ENCODE peak calls at places on chromosome 19, in five cellular contexts. J is mammary epithelial cell; E is brain microvascular endothelial cell; N is endothelial cell of umbilical vein; H is naive thymus-derived CD4-positive, alpha-beta T cell. B is an unnamed sample. For H3K27me3, the result is how much of the 10 kb centered on the place peaks cover.

GRCh38 chr19:55986487-55986886 is at the start of gene NLRP5:
- DNase-seq in H (no peak), N (no peak), E (no peak), J (no peak), B (no peak)

GRCh38 chr19:11418518-11419506 is at the start of gene RGL3:
- DNase-seq in E (no peak), H (no peak), J (no peak), N (no peak), B (no peak)

GRCh38 chr19:46206176-46206575 is 23.4 kb upstream of the IGFL1 start:
- DNase-seq in J (peak), H (no peak), N (no peak), E (no peak), B (no peak)

GRCh38 chr19:7855426-7856276 is 18.5 kb downstream of the PRR36 start:
- DNase-seq in H (no peak), E (no peak), N (no peak), J (no peak), B (no peak)

GRCh38 chr19:49057636-49058234 is at the start of gene CGB7:
- DNase-seq in N (peak), H (no peak), E (peak), J (peak), B (peak)

GRCh38 chr19:57664269-57665127 is 4.2 kb upstream of the ZSCAN4 start:
- DNase-seq in N (peak), E (peak), H (no peak), J (peak), B (peak)

GRCh38 chr19:15948223-15949058 is at the start of gene OR10H4:
- DNase-seq in E (no peak), H (no peak), N (no peak), J (no peak), B (no peak)

GRCh38 chr19:22945560-22945959 is 57.4 kb downstream of the ZNF728 start:
- DNase-seq in H (no peak), N (no peak), E (no peak), J (no peak), B (no peak)

GRCh38 chr19:3618144-3618810 is 8.3 kb downstream of the CACTIN start:
- DNase-seq in E (no peak), N (peak), H (peak), J (no peak), B (peak)

GRCh38 chr19:46625731-46626130 is 842 bp upstream of the PTGIR start:
- DNase-seq in H (no peak), E (no peak), J (no peak), N (no peak), B (no peak)

GRCh38 chr19:31913103-31913710 is 432.2 kb upstream of the ZNF507 start:
- DNase-seq in H (no peak), E (no peak), J (no peak), N (no peak), B (no peak)

GRCh38 chr19:38559428-38560401 is 58.0 kb downstream of the MAP4K1 start:
- DNase-seq in E (no peak), H (no peak), N (no peak), J (peak), B (peak)

GRCh38 chr19:58561373-58562125 is 3.1 kb upstream of the UBE2M start:
- DNase-seq in H (no peak), J (no peak), N (no peak), E (no peak), B (no peak)

GRCh38 chr19:18156841-18157464 is 4.0 kb downstream of the PIK3R2 start:
- DNase-seq in J (peak), E (peak), N (peak), H (no peak), B (no peak)

GRCh38 chr19:40466219-40467006 is at the start of gene SPTBN4:
- DNase-seq in J (no peak), E (no peak), H (no peak), N (no peak), B (peak)

GRCh38 chr19:10432736-10433130 is 12.4 kb downstream of the PDE4A start:
- DNase-seq in J (no peak), N (no peak), H (no peak), E (no peak), B (no peak)

GRCh38 chr19:15292847-15293582 is 39.3 kb downstream of the BRD4 start:
- DNase-seq in E (no peak), N (peak), H (no peak), J (no peak), B (no peak)

GRCh38 chr19:16324064-16324383 is 602 bp upstream of the KLF2 start:
- DNase-seq in J (no peak), E (no peak), H (no peak), N (no peak), B (no peak)

GRCh38 chr19:11191273-11191755 is 6.0 kb downstream of the KANK2 start:
- DNase-seq in H (no peak), J (peak), E (peak), N (peak), B (no peak)

GRCh38 chr19:38387550-38388309 is at the start of gene GGN:
- DNase-seq in J (peak), H (peak), N (peak), E (peak), B (peak)

GRCh38 chr19:46232029-46232428 is 2.5 kb downstream of the IGFL1 start:
- DNase-seq in N (no peak), H (no peak), J (no peak), E (no peak), B (no peak)

GRCh38 chr19:18594824-18595373 is 6.3 kb downstream of the REX1BD start:
- DNase-seq in E (no peak), N (no peak), H (no peak), J (no peak), B (no peak)

GRCh38 chr19:55465460-55466245 is 1.1 kb upstream of the C19orf85 start:
- DNase-seq in J (no peak), N (no peak), H (no peak), E (no peak), B (no peak)

GRCh38 chr19:57934820-57935665 is at the start of gene ZNF418:
- DNase-seq in H (peak), N (peak), E (peak), J (peak), B (peak)

GRCh38 chr19:17846146-17846545 is 1.6 kb downstream of the JAK3 start:
- DNase-seq in N (no peak), H (no peak), J (no peak), E (no peak), B (peak)

GRCh38 chr19:35142531-35143230 is 374 bp upstream of the FXYD7 start:
- DNase-seq in N (peak), H (peak), J (no peak), E (no peak), B (peak)

GRCh38 chr19:10209305-10209704 is 14.6 kb upstream of the DNMT1 start:
- DNase-seq in H (no peak), J (no peak), N (no peak), E (peak), B (no peak)

GRCh38 chr19:6227941-6228325 is 51.8 kb downstream of the MLLT1 start:
- DNase-seq in J (no peak), E (no peak), H (no peak), N (no peak), B (no peak)

GRCh38 chr19:47274071-47274890 is at the start of gene INAFM1:
- DNase-seq in E (peak), J (peak), N (peak), H (peak), B (peak)

GRCh38 chr19:42092350-42092749 is 16.4 kb downstream of the ZNF574 start:
- DNase-seq in J (peak), N (peak), H (no peak), E (no peak), B (peak)

GRCh38 chr19:18481505-18482222 is 40.2 kb downstream of the ELL start:
- DNase-seq in N (no peak), E (no peak), J (no peak), H (no peak), B (no peak)

GRCh38 chr19:6765738-6766356 is 1.4 kb downstream of the SH2D3A start:
- DNase-seq in N (no peak), E (no peak), H (no peak), J (peak), B (no peak)

GRCh38 chr19:13109361-13110098 is 6.9 kb upstream of the LYL1 start:
- DNase-seq in H (no peak), N (no peak), E (no peak), J (no peak), B (no peak)

GRCh38 chr19:18416778-18417249 is 2.4 kb upstream of the SSBP4 start:
- DNase-seq in N (peak), J (no peak), E (peak), H (peak), B (peak)

GRCh38 chr19:45035755-45036154 is 3.1 kb upstream of the CLASRP start:
- DNase-seq in N (no peak), J (no peak), H (no peak), E (no peak), B (no peak)

GRCh38 chr19:54448037-54448773 is 794 bp upstream of the LENG8 start:
- DNase-seq in H (no peak), J (peak), N (peak), E (peak), B (no peak)
- H3K27ac ChIP-seq in H (peak), J (peak), N (peak), E (peak), B (peak)

GRCh38 chr19:1717970-1718264 is 35.4 kb upstream of the ONECUT3 start:
- DNase-seq in J (no peak), H (no peak), E (no peak), N (no peak), B (no peak)

GRCh38 chr19:1719519-1719918 is 33.8 kb upstream of the ONECUT3 start:
- DNase-seq in J (no peak), H (no peak), N (no peak), E (no peak), B (no peak)

GRCh38 chr19:1717200-1717969 is 35.9 kb upstream of the ONECUT3 start:
- DNase-seq in N (no peak), J (no peak), H (no peak), E (no peak), B (no peak)

GRCh38 chr19:1720237-1720636 is 33.1 kb upstream of the ONECUT3 start:
- DNase-seq in N (no peak), J (no peak), E (no peak), H (no peak), B (no peak)

GRCh38 chr19:1718382-1719315 is 34.7 kb upstream of the ONECUT3 start:
- DNase-seq in J (no peak), N (no peak), E (no peak), H (no peak), B (no peak)
- H3K4me3 ChIP-seq in J (no peak), N (no peak), E (no peak), H (no peak), B (no peak)

GRCh38 chr19:279231-279630 is 12.0 kb downstream of the PLPP2 start:
- DNase-seq in H (no peak), J (no peak), N (no peak), E (no peak), B (no peak)
- H3K27me3 ChIP-seq in H (under half), J (under half), N (under half), E (under half), B (under half)

DNA sequence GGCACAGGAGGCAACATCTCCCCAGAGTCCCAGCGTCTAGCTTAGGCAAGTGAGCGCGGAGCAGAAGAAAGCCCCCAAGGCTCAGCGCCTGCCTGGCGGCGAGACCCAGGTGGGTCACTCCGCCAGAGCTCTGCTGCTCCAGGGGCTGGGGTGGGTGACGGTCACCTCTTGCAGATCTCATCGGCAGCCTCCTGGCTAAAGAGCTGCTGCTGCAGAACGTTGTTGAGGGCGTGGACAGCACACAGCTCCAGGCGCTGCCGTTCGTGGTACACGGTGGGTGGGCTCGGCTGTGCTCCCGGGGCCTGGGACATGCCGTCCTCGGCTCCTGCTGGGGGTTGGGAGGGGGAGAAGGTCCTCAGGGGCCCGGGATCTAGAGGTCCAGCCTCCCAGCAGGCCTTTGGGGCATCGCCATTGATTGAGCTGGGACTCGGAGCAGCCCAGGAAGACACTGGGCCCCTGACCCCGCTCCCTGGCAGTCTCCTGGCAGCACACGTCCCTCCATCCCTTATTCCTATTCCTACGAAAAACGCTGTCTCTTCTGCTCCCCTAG is 795 bp downstream of the JOSD2 start:
- DNase-seq in H (no peak), N (no peak), E (no peak), J (no peak), B (no peak)
- H3K27ac ChIP-seq in H (peak), N (peak), E (no peak), J (peak), B (peak)

DNA sequence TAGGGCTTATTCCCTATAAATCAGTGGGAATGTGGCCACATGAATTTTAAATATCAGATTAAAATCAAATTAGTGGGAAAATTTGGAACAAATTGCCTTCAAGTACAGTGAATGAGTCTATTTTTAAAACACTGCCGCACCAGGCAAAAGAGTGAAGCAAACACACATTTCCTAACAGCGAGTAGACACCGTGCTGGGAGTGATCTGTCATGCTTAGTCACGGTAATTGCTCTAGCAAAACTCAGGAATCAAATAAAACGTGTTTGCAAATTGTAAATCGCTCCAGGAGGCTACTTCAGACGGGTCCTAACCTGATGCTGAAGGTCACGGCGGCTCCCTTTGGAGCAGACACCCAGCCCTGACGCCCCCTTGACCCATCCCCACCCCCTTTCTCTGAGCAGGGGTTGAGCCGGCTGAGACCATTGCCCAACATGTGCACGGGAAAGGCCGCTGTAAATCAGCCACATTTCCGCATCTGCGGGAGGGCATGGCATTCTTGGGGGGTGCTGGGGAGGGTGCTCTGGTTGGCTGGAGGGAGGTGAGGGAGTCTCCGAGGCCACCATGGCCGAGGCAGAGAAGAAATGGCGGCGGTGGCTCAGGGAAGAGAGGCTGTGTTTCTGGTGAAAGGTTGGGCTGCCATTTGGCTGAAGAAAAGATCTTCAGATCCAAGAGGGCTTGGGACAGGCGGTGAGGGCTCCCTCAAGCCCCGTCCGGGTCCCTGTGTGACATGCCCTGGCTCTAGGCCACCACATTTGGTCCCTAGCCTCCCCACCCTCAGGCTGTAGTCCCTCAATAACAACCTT is 8.9 kb downstream of the CEBPA start:
- DNase-seq in N (no peak), E (peak), J (peak), H (no peak), B (no peak)
- H3K4me3 ChIP-seq in N (no peak), E (no peak), J (no peak), H (no peak), B (no peak)

DNA sequence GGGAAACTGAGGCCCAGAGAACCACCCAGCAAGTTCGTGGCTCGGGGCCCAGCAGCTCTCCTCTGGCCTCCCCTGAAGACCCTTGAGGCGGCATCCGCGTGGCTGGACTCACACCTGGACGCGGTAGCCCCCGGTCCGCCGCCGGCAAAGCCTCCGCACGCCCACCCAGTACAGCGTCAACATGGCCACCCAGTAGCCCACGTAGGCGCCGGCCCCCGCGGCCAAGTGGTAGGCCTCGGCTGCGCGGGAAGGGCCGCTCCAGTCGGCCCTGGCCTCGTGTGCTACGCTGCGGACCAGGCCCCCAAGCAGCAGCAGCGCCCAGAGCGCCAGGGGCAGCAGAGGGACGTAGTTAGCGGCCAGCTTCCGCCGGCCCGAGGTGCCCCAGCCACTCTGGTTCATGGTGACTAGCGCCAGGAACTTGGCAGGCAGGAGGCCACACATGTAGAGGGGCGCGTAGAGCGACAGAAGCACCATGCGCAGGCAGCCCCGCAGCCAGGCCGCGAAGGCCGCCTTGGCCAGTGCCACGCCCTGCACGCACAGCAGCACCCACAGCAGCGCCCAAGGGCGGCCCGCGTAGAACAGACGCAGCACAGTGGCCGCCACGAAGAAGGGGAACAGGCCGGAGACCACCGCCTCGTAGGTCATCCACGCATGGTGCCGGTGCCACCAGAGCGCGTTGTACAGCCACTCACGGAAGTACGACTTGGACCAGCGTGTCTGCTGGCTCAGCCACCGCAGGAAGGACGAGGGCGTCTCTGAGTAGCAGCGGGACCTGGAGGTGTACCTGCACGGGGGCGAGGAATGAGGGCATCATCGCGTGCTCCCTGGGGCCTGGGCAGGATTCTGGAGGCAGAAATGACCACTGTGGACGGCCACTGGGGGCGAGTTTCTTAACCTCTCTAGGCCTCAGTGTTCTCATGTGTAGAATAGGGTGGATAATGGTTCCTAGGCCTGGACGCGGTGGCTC is 10.2 kb downstream of the HAS1 start:
- DNase-seq in E (no peak), N (no peak), H (no peak), J (no peak), B (no peak)
- H3K27me3 ChIP-seq in E (under half), N (under half), H (under half), J (under half), B (under half)